ENCODE peak calls at places on chromosomes 5 and 9, in five cellular contexts. H is activated naive CD8-positive, alpha-beta T cell treated with anti-CD3 and anti-CD28 coated beads, Interleukin-2, amount 50 U/mL, for 16 hours; W is tibial artery; X is fibroblast of villous mesenchyme; G is HS-27A. B is an unnamed sample.

GRCh38 chr5:79878721-79879336 is 112.2 kb downstream of the MTX3 start:
- DNase-seq in H (no peak), W (no peak), X (peak; percentile 2), G (no peak), B (peak; percentile 3)

GRCh38 chr9:71303351-71303750 is 181.9 kb upstream of the TRPM3 start:
- DNase-seq in H (no peak), W (no peak), X (no peak), G (no peak), B (no peak)

GRCh38 chr5:109309326-109310063 is 100.3 kb downstream of the PJA2 start:
- DNase-seq in H (no peak), W (no peak), X (no peak), G (no peak), B (no peak)

GRCh38 chr5:149773245-149774095 is 43.4 kb downstream of the PPARGC1B start:
- DNase-seq in H (no peak), W (no peak), X (no peak), G (no peak), B (no peak)

GRCh38 chr9:311837-312236 is 97.2 kb downstream of the DOCK8 start:
- DNase-seq in H (no peak), W (no peak), X (no peak), G (no peak), B (no peak)

GRCh38 chr5:78659714-78660113 is 11.1 kb upstream of the LHFPL2 start:
- DNase-seq in H (no peak), W (no peak), X (peak; percentile 81), G (no peak), B (no peak)

GRCh38 chr5:60687927-60688720 is 11.8 kb downstream of the DEPDC1B start:
- DNase-seq in H (no peak), W (no peak), X (peak; percentile 51), G (no peak), B (peak; percentile 52)

GRCh38 chr5:11010811-11011210 is 249.8 kb upstream of the DAP start:
- DNase-seq in H (no peak), W (no peak), X (no peak), G (no peak), B (no peak)

GRCh38 chr5:59062986-59063683 is 480.3 kb downstream of the RAB3C start:
- DNase-seq in H (no peak), W (no peak), X (peak; percentile 84), G (no peak), B (peak; percentile 54)

GRCh38 chr5:161105563-161105962 is 253.6 kb upstream of the ATP10B start:
- DNase-seq in H (no peak), W (no peak), X (peak; percentile 67), G (no peak), B (no peak)

GRCh38 chr9:85536076-85536475 is 205.7 kb downstream of the AGTPBP1 start:
- DNase-seq in H (no peak), W (peak; percentile 67), X (peak; percentile 28), G (peak; percentile 27), B (peak; percentile 52)

GRCh38 chr9:35937227-35937626 is 20.7 kb downstream of the OR2S2 start:
- DNase-seq in H (no peak), W (no peak), X (peak; percentile 43), G (no peak), B (no peak)

GRCh38 chr9:96327694-96328352 is 25.8 kb upstream of the HSD17B3 start:
- DNase-seq in H (peak; percentile 23), W (no peak), X (peak; percentile 64), G (peak; percentile 53), B (peak; percentile 38)

GRCh38 chr9:16371306-16371705 is 499.2 kb downstream of the BNC2 start:
- DNase-seq in H (no peak), W (no peak), X (no peak), G (no peak), B (no peak)

GRCh38 chr9:137461663-137462395 is 2.7 kb upstream of the NSMF start:
- DNase-seq in H (peak; percentile 55), W (peak; percentile 75), X (peak; percentile 25), G (no peak), B (no peak)

GRCh38 chr5:168663276-168664004 is 84.3 kb upstream of the PANK3 start:
- DNase-seq in H (no peak), W (no peak), X (no peak), G (no peak), B (no peak)

GRCh38 chr5:175479125-175479881 is 943 bp downstream of the SFXN1 start:
- DNase-seq in H (no peak), W (no peak), X (no peak), G (no peak), B (no peak)

GRCh38 chr5:179819296-179820126 is 1.2 kb upstream of the SQSTM1 start:
- DNase-seq in H (no peak), W (peak; percentile 89), X (peak; percentile 83), G (no peak), B (peak; percentile 52)

GRCh38 chr5:106601605-106602004 is 1069.1 kb downstream of the EFNA5 start:
- DNase-seq in H (no peak), W (no peak), X (peak; percentile 24), G (no peak), B (peak; percentile 0)

GRCh38 chr5:89090021-89090420 is 207.0 kb upstream of the MEF2C start:
- DNase-seq in H (no peak), W (no peak), X (no peak), G (no peak), B (no peak)

GRCh38 chr5:167626341-167627118 is 664.9 kb upstream of the WWC1 start:
- DNase-seq in H (no peak), W (no peak), X (no peak), G (no peak), B (no peak)

GRCh38 chr9:121286973-121287721 is 19.2 kb downstream of the GSN start:
- DNase-seq in H (no peak), W (peak; percentile 95), X (peak; percentile 95), G (peak; percentile 91), B (peak; percentile 99)

GRCh38 chr5:150278916-150279315 is 10.7 kb downstream of the CAMK2A start:
- DNase-seq in H (no peak), W (no peak), X (peak; percentile 54), G (no peak), B (peak; percentile 72)

GRCh38 chr5:93381057-93381456 is 200.0 kb downstream of the NR2F1-AS1 start:
- DNase-seq in H (no peak), W (no peak), X (peak; percentile 43), G (no peak), B (no peak)

GRCh38 chr9:20041717-20042116 is 252.9 kb upstream of the SLC24A2 start:
- DNase-seq in H (no peak), W (no peak), X (no peak), G (no peak), B (no peak)

GRCh38 chr9:136950656-136951030 is 1.4 kb upstream of the LCN12 start:
- DNase-seq in H (no peak), W (no peak), X (no peak), G (no peak), B (no peak)

GRCh38 chr5:35990524-35990923 is 666 bp downstream of the UGT3A1 start:
- DNase-seq in H (no peak), W (no peak), X (no peak), G (no peak), B (no peak)